ENCODE peak calls at places on chromosomes 12 and 14, in ten cellular contexts. O is stomach, N is tibial artery, A is pancreas, H is left lung, I is body of pancreas, Z is A549, B is choroid plexus epithelial cell, Y is HCT116, K is tibial nerve. W is an unnamed sample.

GRCh38 chr12:12358528-12358927 is 1.6 kb downstream of the BORCS5 start:
- DNase-seq in O (no peak), B (no peak), A (no peak), Z (no peak), I (no peak), K (no peak), N (no peak), H (no peak), Y (no peak), W (no peak)

GRCh38 chr12:119008691-119009221 is 27.4 kb downstream of the SRRM4 start:
- DNase-seq in N (no peak), O (peak), I (no peak), A (no peak), Z (no peak), H (no peak), B (no peak), Y (no peak), K (no peak), W (no peak)

GRCh38 chr12:6603095-6603567 is 4.0 kb downstream of the CHD4 start:
- DNase-seq in I (peak), N (peak), A (no peak), Z (no peak), O (no peak), H (no peak), Y (no peak), K (no peak), B (peak), W (no peak)

GRCh38 chr14:91753501-91754128 is 21.7 kb upstream of the CATSPERB start:
- DNase-seq in A (no peak), Z (no peak), H (no peak), I (no peak), K (no peak), B (no peak), N (no peak), Y (no peak), O (no peak), W (no peak)

GRCh38 chr12:622420-622819 is 40.8 kb downstream of the NINJ2 start:
- DNase-seq in Z (no peak), K (no peak), N (no peak), A (no peak), Y (no peak), I (no peak), H (no peak), B (no peak), O (no peak), W (no peak)

GRCh38 chr12:107429006-107429698 is 256.4 kb upstream of the PWP1 start:
- DNase-seq in N (no peak), H (no peak), A (peak), O (peak), K (no peak), I (peak), B (no peak), Z (no peak), Y (no peak), W (peak)

GRCh38 chr14:50447491-50447890 is 50.8 kb upstream of the CDKL1 start:
- DNase-seq in Y (peak), B (peak), O (no peak), I (no peak), H (no peak), Z (peak), K (no peak), A (no peak), N (no peak), W (peak)

GRCh38 chr14:65069874-65070709 is 32.2 kb downstream of the MAX start:
- DNase-seq in O (peak), B (no peak), Z (no peak), N (no peak), I (peak), H (peak), K (no peak), A (peak), Y (no peak), W (peak)

GRCh38 chr12:47856721-47857575 is 37.2 kb upstream of the HDAC7 start:
- DNase-seq in O (no peak), N (no peak), Z (no peak), I (no peak), H (no peak), B (no peak), K (no peak), A (no peak), Y (no peak), W (no peak)

GRCh38 chr14:104881369-104881979 is 16.4 kb downstream of the CEP170B start:
- DNase-seq in K (no peak), H (peak), Y (no peak), Z (no peak), O (no peak), I (peak), N (no peak), B (no peak), A (peak), W (no peak)

GRCh38 chr12:124259168-124260066 is 35.5 kb upstream of the RFLNA start:
- DNase-seq in H (no peak), Y (no peak), I (no peak), A (no peak), N (no peak), K (no peak), Z (no peak), O (no peak), B (peak), W (no peak)

GRCh38 chr12:132211811-132212210 is 67.6 kb downstream of the NOC4L start:
- DNase-seq in Z (no peak), K (no peak), N (no peak), B (no peak), I (no peak), A (no peak), O (no peak), H (peak), Y (no peak), W (no peak)

GRCh38 chr12:27504506-27504905 is 19.5 kb upstream of the PPFIBP1 start:
- DNase-seq in K (no peak), I (no peak), H (no peak), O (no peak), A (no peak), Z (no peak), B (peak), N (no peak), Y (no peak), W (no peak)

DNA sequence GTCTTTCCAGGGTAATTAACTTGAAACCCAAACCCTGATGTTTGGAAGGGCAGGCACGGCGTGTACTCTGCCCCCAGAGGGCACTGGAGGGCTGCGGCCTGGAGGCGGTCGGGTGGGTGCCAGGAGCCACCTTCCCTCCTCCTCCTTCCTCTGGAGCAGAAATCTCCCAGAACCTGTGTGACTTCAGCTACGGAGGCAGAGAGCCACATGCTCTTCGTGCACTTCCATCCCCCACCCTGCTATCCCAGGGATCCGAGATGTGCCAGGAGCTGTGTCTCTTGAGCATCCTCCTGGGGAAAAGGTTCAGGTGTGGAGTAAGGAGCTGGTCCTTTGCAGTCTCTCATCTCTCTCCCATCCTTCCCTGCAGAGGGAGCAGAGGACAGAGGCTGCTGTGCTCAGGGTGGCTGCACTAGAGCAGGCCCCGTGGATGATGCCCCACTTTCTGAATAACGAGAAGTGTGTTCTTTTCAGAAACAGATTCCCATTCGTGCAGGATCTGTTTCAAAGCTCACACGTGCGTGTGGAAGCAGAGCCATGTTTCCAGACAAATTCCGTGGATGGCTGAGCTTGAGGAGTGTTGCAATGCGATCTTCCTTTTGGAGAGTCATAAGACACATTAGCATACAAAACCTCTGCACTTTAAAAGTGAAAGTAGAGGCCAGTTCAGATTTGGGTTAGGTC is 162.9 kb downstream of the ADGRD1 start:
- DNase-seq in K (no peak), Y (no peak), O (no peak), H (no peak), N (peak), I (no peak), B (peak), A (no peak), Z (peak), W (no peak)
- TF ChIP-seq CTCF in K (peak), Y (peak), O (no peak), H (no peak), N (no peak), I (peak), B (peak), A (no peak), Z (peak), W (peak)

GRCh38 chr14:95522116-95522515 is 5.7 kb upstream of the SYNE3 start:
- DNase-seq in Y (no peak), A (no peak), I (no peak), Z (no peak), N (no peak), B (no peak), K (no peak), H (no peak), O (no peak), W (no peak)
- H3K4me3 ChIP-seq in Y (no peak), A (no peak), I (no peak), Z (no peak), N (no peak), B (no peak), K (no peak), H (no peak), O (no peak), W (no peak)

GRCh38 chr12:113991224-113992044 is 25.3 kb upstream of the RBM19 start:
- DNase-seq in K (no peak), Y (no peak), O (no peak), Z (no peak), I (no peak), N (no peak), H (no peak), A (no peak), B (no peak), W (no peak)

GRCh38 chr12:113994051-113994450 is 27.9 kb upstream of the RBM19 start:
- DNase-seq in H (no peak), I (no peak), B (no peak), Z (no peak), O (no peak), N (no peak), Y (no peak), K (no peak), A (no peak), W (no peak)

GRCh38 chr12:113997365-113997764 is 31.2 kb upstream of the RBM19 start:
- DNase-seq in N (no peak), Z (no peak), B (no peak), H (no peak), K (no peak), A (no peak), I (no peak), O (no peak), Y (no peak), W (no peak)

GRCh38 chr12:114000861-114001260 is 34.7 kb upstream of the RBM19 start:
- DNase-seq in H (no peak), A (no peak), O (no peak), Y (no peak), K (no peak), B (no peak), I (no peak), N (no peak), Z (no peak), W (no peak)

DNA sequence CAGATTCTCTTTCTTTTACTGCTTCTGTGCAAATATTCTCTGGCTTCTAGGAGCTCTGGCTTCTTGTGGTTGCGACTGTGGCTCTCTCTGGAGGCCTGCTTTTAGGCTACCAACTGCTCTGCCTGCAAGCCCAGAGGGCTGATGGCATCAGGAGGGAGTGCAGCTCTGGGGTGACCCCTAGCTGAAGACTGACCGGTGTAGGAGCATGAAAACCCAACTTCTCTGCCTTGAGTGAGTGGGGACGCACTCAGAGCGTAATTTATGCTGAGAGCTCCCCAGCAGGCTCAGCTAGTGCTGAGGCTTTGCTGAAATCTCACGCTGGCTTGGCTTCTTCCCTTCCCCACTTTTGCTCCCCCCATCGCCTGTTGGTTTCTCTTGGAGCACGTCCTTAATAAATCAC is 29.9 kb upstream of the RBM19 start:
- DNase-seq in K (no peak), A (no peak), N (no peak), Y (no peak), Z (no peak), O (no peak), B (no peak), I (no peak), H (no peak), W (no peak)
- TF ChIP-seq CTCF in K (no peak), A (no peak), N (no peak), Y (no peak), Z (no peak), O (no peak), B (peak), I (no peak), H (no peak), W (no peak)

DNA sequence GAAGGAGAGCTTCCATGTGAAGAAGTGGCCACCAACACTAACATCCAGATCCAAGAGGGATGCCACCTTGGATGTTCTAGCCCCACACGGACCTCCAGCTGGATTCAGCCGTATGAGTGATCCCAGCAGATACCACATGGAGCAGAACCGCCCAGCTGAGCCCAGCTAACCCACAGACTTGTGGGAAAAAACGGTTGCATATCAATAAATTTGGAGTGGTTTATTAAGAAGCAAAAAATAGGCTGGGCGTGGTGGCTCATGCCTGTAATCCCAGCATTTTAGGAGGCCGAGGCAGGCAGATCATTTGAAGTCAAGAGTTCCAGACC is 11.9 kb upstream of the IFT81 start:
- DNase-seq in I (no peak), Y (no peak), N (no peak), H (no peak), A (no peak), O (no peak), K (no peak), Z (no peak), B (no peak), W (no peak)
- H3K4me3 ChIP-seq in I (no peak), Y (no peak), N (no peak), H (no peak), A (no peak), O (no peak), K (no peak), Z (no peak), B (no peak), W (no peak)

GRCh38 chr14:37591941-37592287 is 3.1 kb downstream of the FOXA1 start:
- DNase-seq in Z (peak), N (no peak), A (peak), K (no peak), Y (no peak), I (no peak), B (no peak), H (peak), O (peak), W (no peak)
- TF ChIP-seq CTCF in Z (peak), N (no peak), A (no peak), K (no peak), Y (no peak), I (no peak), B (no peak), H (no peak), O (no peak), W (no peak)

GRCh38 chr14:73741386-73741875 is 27.2 kb upstream of the PNMA1 start:
- DNase-seq in I (peak), O (peak), B (peak), K (no peak), H (peak), N (peak), Z (peak), A (no peak), Y (no peak), W (no peak)

GRCh38 chr14:73739174-73739898 is 25.2 kb upstream of the PNMA1 start:
- DNase-seq in A (no peak), N (no peak), B (no peak), I (no peak), O (no peak), H (no peak), Z (no peak), K (no peak), Y (no peak), W (no peak)

GRCh38 chr14:73741876-73742519 is 27.8 kb upstream of the PNMA1 start:
- DNase-seq in B (no peak), A (no peak), K (no peak), Z (no peak), I (no peak), H (no peak), O (no peak), N (no peak), Y (no peak), W (no peak)

GRCh38 chr14:73739899-73740685 is 25.9 kb upstream of the PNMA1 start:
- DNase-seq in B (no peak), I (no peak), H (no peak), Z (no peak), K (no peak), N (no peak), Y (no peak), A (no peak), O (no peak), W (no peak)

GRCh38 chr14:73740921-73741326 is 26.7 kb upstream of the PNMA1 start:
- DNase-seq in O (peak), A (peak), N (peak), H (peak), B (peak), Y (peak), K (peak), I (peak), Z (peak), W (peak)
- H3K4me3 ChIP-seq in O (peak), A (no peak), N (peak), H (peak), B (no peak), Y (peak), K (peak), I (no peak), Z (peak), W (peak)

GRCh38 chr12:44021471-44021971 is 185.6 kb downstream of the TMEM117 start:
- DNase-seq in B (no peak), I (no peak), N (no peak), Y (no peak), H (no peak), K (no peak), A (no peak), O (no peak), Z (no peak), W (no peak)
- TF ChIP-seq CTCF in B (no peak), I (no peak), N (no peak), Y (no peak), H (no peak), K (no peak), A (no peak), O (no peak), Z (no peak), W (no peak)

GRCh38 chr12:122076743-122077495 is 1.6 kb upstream of the MLXIP start:
- DNase-seq in H (no peak), A (no peak), O (no peak), Z (no peak), N (no peak), B (no peak), K (no peak), Y (no peak), I (no peak), W (no peak)
- H3K4me3 ChIP-seq in H (no peak), A (no peak), O (no peak), Z (no peak), N (no peak), B (no peak), K (no peak), Y (no peak), I (no peak), W (no peak)

GRCh38 chr14:23483216-23483854 is 13.8 kb downstream of the NGDN start:
- DNase-seq in H (no peak), B (peak), I (no peak), Y (no peak), Z (peak), K (no peak), N (no peak), O (no peak), A (no peak), W (no peak)
- TF ChIP-seq CTCF in H (no peak), B (peak), I (no peak), Y (peak), Z (peak), K (peak), N (no peak), O (no peak), A (no peak), W (peak)